ENCODE peak calls at places on chromosomes 6 and 20, in eight cellular contexts. C, E, T, N, G, X, V and S are unnamed samples.

GRCh38 chr6:159108438-159108985 is 60.7 kb upstream of the FNDC1 start:
- DNase-seq in C (no peak), E (no peak), T (no peak), N (no peak), G (no peak), X (no peak), V (no peak), S (no peak)

GRCh38 chr6:56671651-56672461 is 29.2 kb upstream of the DST start:
- DNase-seq in C (no peak), E (no peak), T (no peak), N (peak), G (no peak), X (no peak), V (no peak), S (no peak)

GRCh38 chr6:12528581-12529363 is 187.8 kb upstream of the PHACTR1 start:
- DNase-seq in C (no peak), E (no peak), T (no peak), N (no peak), G (no peak), X (no peak), V (no peak), S (no peak)

GRCh38 chr6:146286976-146287375 is 256.7 kb upstream of the RAB32 start:
- DNase-seq in C (no peak), E (no peak), T (no peak), N (no peak), G (peak), X (no peak), V (no peak), S (no peak)

GRCh38 chr20:9323622-9324021 is 190.8 kb upstream of the LAMP5 start:
- DNase-seq in C (peak), E (no peak), T (no peak), N (no peak), G (peak), X (no peak), V (peak), S (peak)

GRCh38 chr6:169650959-169651292 is 50.9 kb downstream of the WDR27 start:
- DNase-seq in C (no peak), E (no peak), T (no peak), N (no peak), G (no peak), X (no peak), V (no peak), S (no peak)

GRCh38 chr6:137430954-137431353 is 63.2 kb downstream of the OLIG3 start:
- DNase-seq in C (no peak), E (no peak), T (no peak), N (no peak), G (no peak), X (no peak), V (no peak), S (no peak)

GRCh38 chr6:74891358-74891811 is 314.5 kb downstream of the COL12A1 start:
- DNase-seq in C (no peak), E (no peak), T (no peak), N (peak), G (no peak), X (no peak), V (peak), S (no peak)

GRCh38 chr6:13615802-13616140 is 636 bp downstream of the NOL7 start:
- DNase-seq in C (no peak), E (peak), T (peak), N (no peak), G (peak), X (peak), V (peak), S (no peak)

GRCh38 chr20:18567739-18568091 is 483 bp downstream of the SMIM26 start:
- DNase-seq in C (no peak), E (no peak), T (no peak), N (no peak), G (no peak), X (no peak), V (no peak), S (no peak)

GRCh38 chr6:125794342-125795137 is 3.8 kb downstream of the NCOA7 start:
- DNase-seq in C (no peak), E (no peak), T (no peak), N (no peak), G (peak), X (no peak), V (no peak), S (no peak)

GRCh38 chr6:28868873-28869272 is 54.9 kb downstream of the TRIM27 start:
- DNase-seq in C (no peak), E (no peak), T (no peak), N (no peak), G (no peak), X (no peak), V (no peak), S (no peak)

GRCh38 chr6:111211411-111212030 is 124.2 kb downstream of the SLC16A10 start:
- DNase-seq in C (no peak), E (no peak), T (no peak), N (no peak), G (no peak), X (no peak), V (no peak), S (no peak)

GRCh38 chr20:5887386-5887785 is 62.9 kb downstream of the TRMT6 start:
- DNase-seq in C (no peak), E (no peak), T (no peak), N (no peak), G (no peak), X (no peak), V (no peak), S (peak)

GRCh38 chr6:11616200-11616611 is 78.7 kb downstream of the TMEM170B start:
- DNase-seq in C (no peak), E (no peak), T (no peak), N (peak), G (peak), X (no peak), V (no peak), S (no peak)

GRCh38 chr6:106702451-106703110 is 73.2 kb downstream of the QRSL1 start:
- DNase-seq in C (no peak), E (no peak), T (peak), N (no peak), G (no peak), X (no peak), V (no peak), S (peak)

GRCh38 chr6:26493258-26493657 is 6.8 kb upstream of the BTN1A1 start:
- DNase-seq in C (no peak), E (no peak), T (no peak), N (no peak), G (peak), X (no peak), V (no peak), S (no peak)

GRCh38 chr6:154426997-154427396 is 70.4 kb upstream of the IPCEF1 start:
- DNase-seq in C (no peak), E (no peak), T (no peak), N (no peak), G (no peak), X (no peak), V (no peak), S (no peak)

GRCh38 chr6:33191383-33192104 is 723 bp downstream of the COL11A2 start:
- DNase-seq in C (no peak), E (no peak), T (peak), N (no peak), G (no peak), X (no peak), V (peak), S (peak)